ENCODE peak calls at places on chromosomes 3 and 15, in five cellular contexts. Y is HepG2, J is H1, P is K562, K is GM12878. T is an unnamed sample.
A peak's percentile ranks its signal among the peaks of the same experiment; 100 is the strongest.

GRCh38 chr3:52490938-52491526 is 4.1 kb upstream of the STAB1 start:
- DNase-seq in J (no peak), K (no peak), Y (no peak), P (no peak), T (no peak)

GRCh38 chr3:58383476-58383875 is 50.2 kb downstream of the PDHB start:
- DNase-seq in K (no peak), J (no peak), Y (no peak), P (no peak), T (no peak)

GRCh38 chr15:63490345-63491034 is 13.9 kb upstream of the USP3 start:
- DNase-seq in J (no peak), P (no peak), Y (no peak), K (no peak), T (no peak)

GRCh38 chr3:173743111-173743510 is 345.6 kb downstream of the NLGN1 start:
- DNase-seq in K (no peak), J (no peak), Y (no peak), P (no peak), T (no peak)

GRCh38 chr3:27127195-27127594 is 242.0 kb downstream of the NEK10 start:
- DNase-seq in P (no peak), Y (peak; percentile 73), K (no peak), J (no peak), T (no peak)

GRCh38 chr3:177905173-177905894 is 630.9 kb upstream of the KCNMB2 start:
- DNase-seq in J (no peak), K (no peak), Y (no peak), P (no peak), T (no peak)

GRCh38 chr15:68833734-68834334 is 13.1 kb upstream of the ANP32A start:
- DNase-seq in Y (no peak), P (no peak), J (no peak), K (no peak), T (peak; percentile 37)

GRCh38 chr3:142964150-142964498 is 650 bp upstream of the PAQR9 start:
- DNase-seq in K (no peak), P (no peak), J (no peak), Y (no peak), T (no peak)

GRCh38 chr15:96285306-96285705 is 45.2 kb upstream of the NR2F2 start:
- DNase-seq in K (no peak), Y (no peak), J (no peak), P (no peak), T (no peak)

GRCh38 chr15:46344115-46344749 is 709.4 kb downstream of the SQOR start:
- DNase-seq in Y (no peak), P (no peak), J (no peak), K (no peak), T (no peak)

GRCh38 chr3:140128217-140129137 is 193.5 kb downstream of the CLSTN2 start:
- DNase-seq in Y (peak; percentile 25), P (peak; percentile 38), J (peak; percentile 78), K (no peak), T (peak; percentile 35)

GRCh38 chr3:141373232-141373631 is 4.9 kb downstream of the ZBTB38 start:
- DNase-seq in J (no peak), Y (no peak), P (no peak), K (no peak), T (no peak)

GRCh38 chr3:102346897-102347296 is 87.9 kb upstream of the ZPLD1 start:
- DNase-seq in Y (no peak), J (no peak), K (no peak), P (no peak), T (no peak)

DNA sequence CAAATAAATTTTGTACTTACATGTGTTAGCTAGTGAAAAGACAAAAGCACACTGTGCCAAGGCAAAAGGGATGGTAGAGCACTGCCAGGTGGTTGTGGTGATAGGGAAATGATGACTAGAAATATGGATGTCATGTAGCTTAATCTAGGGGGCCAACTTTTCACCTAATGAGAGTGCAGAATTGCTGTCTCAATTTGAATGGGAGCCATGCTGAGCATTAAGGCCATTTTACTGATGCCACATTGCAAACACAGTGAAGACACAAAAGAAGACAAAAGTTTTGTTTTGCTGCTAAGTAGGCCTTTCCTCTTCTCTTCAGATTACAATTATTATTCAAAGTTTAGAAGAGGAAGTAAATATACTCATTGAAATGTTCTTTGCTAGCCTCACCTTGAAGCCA is 274.7 kb downstream of the PDCD6IP start:
- DNase-seq in P (no peak), J (no peak), K (no peak), Y (no peak), T (no peak)
- TF ChIP-seq USF2 in P (no peak), J (no peak), K (no peak), Y (no peak), T (no peak)

GRCh38 chr15:33567652-33568051 is 256.9 kb downstream of the RYR3 start:
- DNase-seq in J (no peak), Y (no peak), P (no peak), K (no peak), T (no peak)

GRCh38 chr15:33561407-33561806 is 250.6 kb downstream of the RYR3 start:
- DNase-seq in K (no peak), Y (no peak), J (no peak), P (no peak), T (no peak)

GRCh38 chr15:33565099-33565498 is 254.3 kb downstream of the RYR3 start:
- DNase-seq in P (no peak), K (no peak), J (no peak), Y (no peak), T (no peak)

GRCh38 chr15:33559207-33559890 is 248.6 kb downstream of the RYR3 start:
- DNase-seq in J (no peak), P (no peak), Y (no peak), K (no peak), T (no peak)

DNA sequence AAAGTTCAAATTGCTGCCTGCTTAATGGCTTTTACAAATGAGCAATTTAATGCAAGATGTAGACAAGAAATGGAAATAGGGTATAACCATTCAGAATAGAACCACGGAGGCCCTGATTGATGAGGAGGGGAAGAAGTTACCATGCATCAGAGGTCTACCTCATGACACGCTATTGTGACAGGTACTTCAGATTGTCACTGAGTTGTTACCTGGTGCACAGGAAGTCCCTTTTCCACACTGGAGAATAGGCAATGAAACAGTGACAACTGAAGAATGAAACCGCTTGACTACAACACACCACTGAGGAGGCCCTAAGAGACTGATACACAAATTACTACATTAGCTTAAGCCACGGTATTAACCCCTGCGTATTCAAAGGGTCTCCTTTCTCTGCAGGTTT is 251.2 kb downstream of the RYR3 start:
- DNase-seq in J (no peak), Y (no peak), K (no peak), P (no peak), T (no peak)
- TF ChIP-seq POLR2AphosphoS5 in J (no peak), Y (no peak), K (no peak), P (no peak), T (no peak)

GRCh38 chr15:90709278-90709677 is 7.9 kb upstream of the BLM start:
- DNase-seq in P (no peak), Y (no peak), J (no peak), K (no peak), T (no peak)

GRCh38 chr15:90705212-90705611 is 11.9 kb upstream of the BLM start:
- DNase-seq in Y (no peak), P (no peak), K (no peak), J (no peak), T (no peak)

GRCh38 chr15:90708516-90708915 is 8.6 kb upstream of the BLM start:
- DNase-seq in Y (no peak), J (no peak), P (no peak), K (no peak), T (no peak)

GRCh38 chr15:90703455-90703854 is 13.7 kb upstream of the BLM start:
- DNase-seq in K (no peak), Y (no peak), P (no peak), J (no peak), T (no peak)

GRCh38 chr15:90706394-90707327 is 10.5 kb upstream of the BLM start:
- DNase-seq in P (no peak), K (no peak), J (no peak), Y (no peak), T (peak; percentile 55)
- TF ChIP-seq USF2 in P (no peak), K (no peak), J (no peak), Y (no peak), T (no peak)

GRCh38 chr3:127770671-127771370 is 51.5 kb downstream of the MGLL start:
- DNase-seq in Y (no peak), J (no peak), K (no peak), P (no peak), T (no peak)
- TF ChIP-seq POLR2AphosphoS5 in Y (no peak), J (no peak), K (no peak), P (no peak), T (no peak)

DNA sequence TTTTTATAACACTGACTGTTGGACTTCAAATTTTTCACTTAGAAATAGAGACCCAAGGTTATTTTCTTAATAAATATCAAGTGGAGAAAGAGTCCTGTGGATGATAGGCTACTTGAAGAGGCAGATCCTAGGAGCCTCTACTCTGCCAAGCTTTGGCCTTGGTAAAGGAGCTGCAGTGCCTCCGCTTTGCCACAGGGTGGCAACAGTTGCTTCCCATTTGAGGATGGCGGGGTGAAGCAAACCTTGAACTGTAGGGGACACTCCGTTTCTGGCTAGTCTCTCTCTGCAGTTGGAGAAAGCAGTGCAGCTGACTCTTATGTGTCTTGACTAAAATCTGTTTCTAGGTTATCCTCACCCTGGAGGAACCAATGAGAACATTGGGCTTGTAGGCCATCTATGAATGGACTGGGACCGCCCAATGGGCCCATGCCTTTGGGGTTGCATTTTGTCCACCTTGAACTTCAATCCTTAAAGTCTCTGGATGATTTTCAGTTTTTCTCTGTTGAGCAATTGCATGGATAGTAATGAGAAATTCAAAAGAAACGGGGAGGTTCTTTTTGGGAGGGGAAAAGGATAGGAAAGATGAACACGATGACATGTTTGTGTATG is 9.8 kb downstream of the SCG5 start:
- DNase-seq in P (peak; percentile 74), J (peak; percentile 73), K (no peak), Y (peak; percentile 48), T (peak; percentile 71)
- TF ChIP-seq USF2 in P (no peak), J (no peak), K (no peak), Y (no peak), T (no peak)

DNA sequence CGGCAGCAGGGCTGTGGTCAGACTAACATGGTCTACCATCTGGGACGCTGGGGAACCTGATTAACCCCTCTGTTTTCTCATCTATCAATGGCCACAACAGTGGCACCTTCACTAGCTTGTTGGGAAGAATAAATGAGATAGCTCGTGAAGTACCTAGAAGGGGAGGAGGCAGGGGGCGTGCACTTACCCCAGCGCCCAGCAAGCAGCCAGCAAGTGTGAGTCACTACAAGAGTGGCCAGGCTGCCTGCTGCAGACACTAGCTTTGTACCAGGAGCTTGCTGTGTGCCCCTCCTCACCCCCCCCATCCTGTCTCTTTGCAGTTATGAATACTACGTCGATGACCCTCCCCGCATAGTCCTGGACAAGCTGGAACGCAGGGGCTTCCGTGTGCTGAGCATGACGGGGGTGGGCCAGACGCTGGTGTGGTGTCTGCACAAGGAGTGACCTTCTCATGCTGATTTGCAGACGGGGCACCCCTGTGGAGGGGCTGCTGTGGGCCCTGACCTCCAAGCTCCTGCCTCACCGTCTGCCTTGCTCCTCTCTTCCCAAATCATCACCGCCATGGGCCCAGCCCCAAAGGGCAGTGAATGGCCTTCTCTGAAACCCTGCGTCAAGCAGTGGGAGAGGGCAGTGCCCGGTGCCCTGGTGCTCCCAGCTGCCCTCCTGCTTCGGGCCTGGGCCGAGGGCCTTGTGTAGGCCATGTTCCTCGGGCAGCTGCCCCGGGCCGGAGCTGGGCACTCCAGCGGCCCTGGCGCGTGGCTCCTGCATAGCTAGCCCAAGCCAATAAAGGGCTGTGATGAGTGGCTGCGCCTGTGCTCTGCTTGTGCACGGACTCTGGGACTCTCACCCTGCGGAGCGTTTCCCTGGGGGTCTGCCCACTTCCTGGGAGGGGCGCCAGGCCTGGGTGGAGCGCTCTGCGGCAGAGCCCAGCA is 2.6 kb upstream of the C15orf62 start:
- DNase-seq in J (no peak), K (no peak), Y (no peak), P (no peak), T (peak; percentile 33)
- TF ChIP-seq POLR2AphosphoS5 in J (no peak), K (no peak), Y (no peak), P (no peak), T (no peak)